ENCODE peak calls at places on chromosomes 5 and 9, in four cellular contexts. E, H, S and Z are unnamed samples.

GRCh38 chr5:66382152-66382551 is 214.0 kb upstream of the MAST4 start:
- DNase-seq in S (no peak), E (no peak), H (no peak), Z (no peak)

GRCh38 chr9:110109331-110110110 is 98.4 kb downstream of the C9orf152 start:
- DNase-seq in E (no peak), H (no peak), S (no peak), Z (peak; percentile 47)

GRCh38 chr9:75588808-75589207 is 301.7 kb upstream of the PCSK5 start:
- DNase-seq in E (no peak), H (no peak), S (peak; percentile 6), Z (no peak)

GRCh38 chr5:95786821-95787408 is 35.6 kb downstream of the GLRX start:
- DNase-seq in H (no peak), E (no peak), S (no peak), Z (no peak)

GRCh38 chr5:133731951-133732350 is 119.6 kb upstream of the FSTL4 start:
- DNase-seq in E (no peak), S (no peak), H (no peak), Z (no peak)

GRCh38 chr5:69493235-69493925 is 790 bp downstream of the OCLN start:
- DNase-seq in E (peak; percentile 50), H (peak; percentile 61), S (peak; percentile 58), Z (peak; percentile 75)

GRCh38 chr5:10521466-10522223 is 42.2 kb upstream of the ANKRD33B start:
- DNase-seq in S (no peak), E (no peak), H (peak; percentile 38), Z (peak; percentile 34)

GRCh38 chr5:141512390-141513020 is 23.6 kb downstream of the PCDHGC5 start:
- DNase-seq in H (peak; percentile 96), S (peak; percentile 83), E (peak; percentile 90), Z (peak; percentile 77)

GRCh38 chr9:136564379-136564988 is 18.6 kb upstream of the NOTCH1 start:
- DNase-seq in S (no peak), E (peak; percentile 79), H (no peak), Z (no peak)

GRCh38 chr5:90640484-90641059 is 82.0 kb downstream of the ADGRV1 start:
- DNase-seq in S (peak; percentile 9), H (peak; percentile 72), E (no peak), Z (no peak)

GRCh38 chr9:99385814-99386279 is 163.8 kb downstream of the SEC61B start:
- DNase-seq in E (no peak), H (peak; percentile 79), S (peak; percentile 66), Z (no peak)

GRCh38 chr9:419571-420156 is 205.0 kb downstream of the DOCK8 start:
- DNase-seq in H (no peak), E (no peak), S (peak; percentile 74), Z (no peak)

GRCh38 chr5:69498384-69498783 is 5.8 kb downstream of the OCLN start:
- DNase-seq in E (no peak), H (no peak), S (peak; percentile 43), Z (no peak)